ENCODE peak calls at places on chromosomes 11 and 22, in seven cellular contexts. H, P, E, M, Y, Z and Q are unnamed samples.

GRCh38 chr11:43021466-43021865 is 290.3 kb upstream of the API5 start:
- DNase-seq in H (no peak), P (no peak), E (no peak), M (no peak), Y (no peak), Z (no peak), Q (no peak)

GRCh38 chr22:19847345-19847632 is 7.4 kb downstream of the GNB1L start:
- DNase-seq in H (no peak), P (no peak), E (no peak), M (no peak), Y (no peak), Z (no peak), Q (no peak)

GRCh38 chr22:38873469-38874411 is 1.7 kb upstream of the CBX6 start:
- DNase-seq in H (no peak), P (no peak), E (peak), M (no peak), Y (no peak), Z (no peak), Q (no peak)

GRCh38 chr11:1409108-1409851 is 19.5 kb downstream of the BRSK2 start:
- DNase-seq in H (no peak), P (no peak), E (no peak), M (no peak), Y (no peak), Z (no peak), Q (no peak)

GRCh38 chr11:111309516-111309915 is 11.2 kb downstream of the POU2AF3 start:
- DNase-seq in H (no peak), P (no peak), E (no peak), M (no peak), Y (no peak), Z (no peak), Q (no peak)

GRCh38 chr22:41001722-41002122 is 50.5 kb downstream of the RBX1 start:
- DNase-seq in H (no peak), P (no peak), E (no peak), M (no peak), Y (peak), Z (no peak), Q (no peak)

GRCh38 chr11:105520706-105521345 is 89.0 kb upstream of the GRIA4 start:
- DNase-seq in H (no peak), P (no peak), E (no peak), M (no peak), Y (no peak), Z (no peak), Q (no peak)

GRCh38 chr22:44761025-44761424 is 8.7 kb downstream of the ARHGAP8 start:
- DNase-seq in H (no peak), P (no peak), E (no peak), M (no peak), Y (no peak), Z (no peak), Q (no peak)

GRCh38 chr22:40024201-40025061 is 29.7 kb downstream of the FAM83F start:
- DNase-seq in H (peak), P (peak), E (peak), M (peak), Y (peak), Z (peak), Q (peak)

GRCh38 chr11:70400643-70401042 is 2.3 kb downstream of the CTTN start:
- DNase-seq in H (no peak), P (no peak), E (no peak), M (no peak), Y (no peak), Z (no peak), Q (no peak)

GRCh38 chr22:36948273-36949055 is 35.0 kb downstream of the CSF2RB start:
- DNase-seq in H (no peak), P (no peak), E (no peak), M (no peak), Y (no peak), Z (no peak), Q (no peak)

GRCh38 chr22:49880281-49880680 is 26.6 kb downstream of the ZBED4 start:
- DNase-seq in H (no peak), P (no peak), E (no peak), M (no peak), Y (no peak), Z (no peak), Q (no peak)

GRCh38 chr11:29214833-29215232 is 802.0 kb downstream of the KCNA4 start:
- DNase-seq in H (no peak), P (peak), E (no peak), M (peak), Y (peak), Z (no peak), Q (no peak)

GRCh38 chr22:22556995-22557925 is 1.8 kb downstream of the PRAME start:
- DNase-seq in H (no peak), P (no peak), E (no peak), M (no peak), Y (no peak), Z (no peak), Q (no peak)

GRCh38 chr22:35313311-35314121 is 13.8 kb downstream of the TOM1 start:
- DNase-seq in H (no peak), P (peak), E (no peak), M (peak), Y (peak), Z (peak), Q (peak)

GRCh38 chr22:19115628-19116027 is 6.6 kb downstream of the DGCR2 start:
- DNase-seq in H (no peak), P (no peak), E (no peak), M (no peak), Y (no peak), Z (no peak), Q (no peak)

GRCh38 chr11:129881570-129882170 is 13.7 kb downstream of the NFRKB start:
- DNase-seq in H (peak), P (peak), E (peak), M (no peak), Y (peak), Z (no peak), Q (no peak)

GRCh38 chr11:43760902-43761301 is 80.4 kb downstream of the HSD17B12 start:
- DNase-seq in H (no peak), P (no peak), E (no peak), M (no peak), Y (no peak), Z (no peak), Q (no peak)

GRCh38 chr11:118895093-118896039 is 11.7 kb downstream of the CXCR5 start:
- DNase-seq in H (no peak), P (no peak), E (no peak), M (no peak), Y (no peak), Z (no peak), Q (peak)

GRCh38 chr22:39383841-39384625 is 15.5 kb upstream of the TAB1 start:
- DNase-seq in H (no peak), P (no peak), E (no peak), M (no peak), Y (peak), Z (no peak), Q (no peak)

GRCh38 chr11:128501576-128502549 is 85.5 kb downstream of the ETS1 start:
- DNase-seq in H (no peak), P (peak), E (no peak), M (peak), Y (peak), Z (no peak), Q (no peak)

GRCh38 chr22:17627961-17628303 is 617 bp downstream of the ATP6V1E1 start:
- DNase-seq in H (no peak), P (no peak), E (no peak), M (no peak), Y (no peak), Z (no peak), Q (no peak)

GRCh38 chr22:33811208-33811607 is 109.1 kb downstream of the LARGE1 start:
- DNase-seq in H (no peak), P (no peak), E (no peak), M (no peak), Y (no peak), Z (no peak), Q (no peak)

GRCh38 chr11:44315947-44316387 is 6.0 kb upstream of the ALX4 start:
- DNase-seq in H (no peak), P (peak), E (no peak), M (no peak), Y (peak), Z (no peak), Q (peak)

GRCh38 chr11:124225471-124225870 is 15.4 kb upstream of the OR8G1 start:
- DNase-seq in H (no peak), P (no peak), E (no peak), M (no peak), Y (no peak), Z (no peak), Q (no peak)

GRCh38 chr11:64745219-64745522 is 1.2 kb upstream of the RASGRP2 start:
- DNase-seq in H (no peak), P (no peak), E (no peak), M (no peak), Y (no peak), Z (peak), Q (peak)

GRCh38 chr22:43401233-43401632 is 10.6 kb upstream of the MPPED1 start:
- DNase-seq in H (no peak), P (no peak), E (no peak), M (no peak), Y (no peak), Z (no peak), Q (no peak)

GRCh38 chr11:55172734-55173415 is 89.1 kb upstream of the TRIM48 start:
- DNase-seq in H (no peak), P (no peak), E (no peak), M (no peak), Y (no peak), Z (no peak), Q (no peak)

GRCh38 chr11:1701041-1701807 is 4.2 kb downstream of the KRTAP5-6 start:
- DNase-seq in H (no peak), P (no peak), E (no peak), M (no peak), Y (no peak), Z (no peak), Q (no peak)

GRCh38 chr22:21009638-21010425 is 5.1 kb upstream of the P2RX6 start:
- DNase-seq in H (peak), P (peak), E (no peak), M (peak), Y (peak), Z (peak), Q (no peak)

GRCh38 chr11:69817265-69818236 is 1.7 kb downstream of the FGF3 start:
- DNase-seq in H (no peak), P (no peak), E (no peak), M (no peak), Y (no peak), Z (no peak), Q (no peak)

GRCh38 chr22:46088541-46089311 is 61.6 kb upstream of the PPARA start:
- DNase-seq in H (no peak), P (peak), E (no peak), M (peak), Y (peak), Z (no peak), Q (peak)

GRCh38 chr11:33984682-33985389 is 66.7 kb upstream of the CAPRIN1 start:
- DNase-seq in H (no peak), P (no peak), E (no peak), M (no peak), Y (no peak), Z (no peak), Q (no peak)

GRCh38 chr22:22180738-22181514 is 63.7 kb upstream of the VPREB1 start:
- DNase-seq in H (no peak), P (no peak), E (no peak), M (no peak), Y (no peak), Z (no peak), Q (no peak)

GRCh38 chr11:67211656-67212436 is 54.4 kb upstream of the GRK2 start:
- DNase-seq in H (no peak), P (no peak), E (no peak), M (no peak), Y (no peak), Z (no peak), Q (no peak)